ENCODE peak calls at places on chromosomes 11 and 22, in seven cellular contexts. B is cardiac muscle cell; K is right lobe of liver; L is uterus; A is CD4-positive, alpha-beta memory T cell; U is GM23248; O is adipocyte. J is an unnamed sample.
A peak's percentile ranks its signal among the peaks of the same experiment; 100 is the strongest.

GRCh38 chr22:42978453-42979103 is 36.4 kb downstream of the PACSIN2 start:
- DNase-seq in B (peak; percentile 73), K (no peak), L (peak; percentile 45), A (no peak), U (peak; percentile 93), O (peak; percentile 54), J (no peak)

GRCh38 chr11:80718611-80719291 is 1277.9 kb upstream of the TENM4 start:
- DNase-seq in B (no peak), K (no peak), L (no peak), A (no peak), U (no peak), O (no peak), J (no peak)

GRCh38 chr11:46222485-46223251 is 54.8 kb upstream of the CREB3L1 start:
- DNase-seq in B (no peak), K (no peak), L (no peak), A (no peak), U (peak; percentile 45), O (no peak), J (no peak)

GRCh38 chr11:65014146-65014960 is at the start of gene ARL2:
- DNase-seq in B (no peak), K (no peak), L (no peak), A (no peak), U (peak; percentile 89), O (no peak), J (peak; percentile 91)

GRCh38 chr11:112241486-112241885 is 15.3 kb downstream of the PTS start:
- DNase-seq in B (peak; percentile 94), K (no peak), L (peak; percentile 60), A (no peak), U (peak; percentile 81), O (peak; percentile 81), J (no peak)

GRCh38 chr11:119589011-119589410 is 140.0 kb downstream of the NECTIN1 start:
- DNase-seq in B (no peak), K (no peak), L (no peak), A (no peak), U (no peak), O (no peak), J (no peak)

GRCh38 chr22:49620003-49620556 is 207.6 kb downstream of the BRD1 start:
- DNase-seq in B (no peak), K (peak; percentile 22), L (no peak), A (no peak), U (no peak), O (no peak), J (no peak)

GRCh38 chr11:120622189-120622912 is 110.8 kb downstream of the GRIK4 start:
- DNase-seq in B (peak; percentile 13), K (no peak), L (no peak), A (no peak), U (no peak), O (no peak), J (no peak)

GRCh38 chr22:50705219-50705691 is 32.6 kb downstream of the SHANK3 start:
- DNase-seq in B (peak; percentile 89), K (peak; percentile 69), L (peak; percentile 39), A (no peak), U (no peak), O (no peak), J (peak; percentile 69)

GRCh38 chr22:35697142-35697541 is 20.5 kb upstream of the APOL5 start:
- DNase-seq in B (no peak), K (no peak), L (no peak), A (no peak), U (no peak), O (no peak), J (no peak)

GRCh38 chr11:35671396-35672127 is 9.0 kb downstream of the TRIM44 start:
- DNase-seq in B (no peak), K (no peak), L (no peak), A (no peak), U (no peak), O (no peak), J (no peak)

GRCh38 chr22:29300467-29300806 is 6.0 kb upstream of the GAS2L1 start:
- DNase-seq in B (no peak), K (no peak), L (no peak), A (no peak), U (no peak), O (no peak), J (no peak)

GRCh38 chr22:36026741-36027140 is 1.9 kb downstream of the RBFOX2 start:
- DNase-seq in B (peak; percentile 59), K (no peak), L (no peak), A (no peak), U (peak; percentile 64), O (peak; percentile 69), J (no peak)

GRCh38 chr22:46846154-46846831 is 83.8 kb downstream of the TBC1D22A start:
- DNase-seq in B (no peak), K (no peak), L (no peak), A (no peak), U (peak; percentile 59), O (no peak), J (no peak)

GRCh38 chr11:45457649-45458048 is 171.5 kb upstream of the SYT13 start:
- DNase-seq in B (peak; percentile 99), K (no peak), L (no peak), A (no peak), U (peak; percentile 82), O (peak; percentile 86), J (no peak)

GRCh38 chr11:20909995-20910726 is 240.8 kb downstream of the NELL1 start:
- DNase-seq in B (no peak), K (no peak), L (no peak), A (no peak), U (no peak), O (no peak), J (no peak)

GRCh38 chr11:69080361-69080973 is 31.7 kb downstream of the TPCN2 start:
- DNase-seq in B (peak; percentile 16), K (no peak), L (no peak), A (peak; percentile 30), U (peak; percentile 80), O (peak; percentile 66), J (no peak)

GRCh38 chr11:11592146-11592684 is 29.6 kb downstream of the GALNT18 start:
- DNase-seq in B (no peak), K (no peak), L (no peak), A (no peak), U (no peak), O (no peak), J (no peak)

GRCh38 chr22:30423296-30423958 is 2.1 kb upstream of the MTFP1 start:
- DNase-seq in B (no peak), K (peak; percentile 92), L (peak; percentile 53), A (no peak), U (peak; percentile 81), O (no peak), J (peak; percentile 88)

GRCh38 chr22:18057568-18058209 is 20.1 kb upstream of the PEX26 start:
- DNase-seq in B (peak; percentile 98), K (peak; percentile 56), L (peak; percentile 98), A (no peak), U (peak; percentile 100), O (peak; percentile 95), J (peak; percentile 28)

GRCh38 chr11:57327721-57328120 is 3.0 kb upstream of the TNKS1BP1 start:
- DNase-seq in B (no peak), K (no peak), L (no peak), A (no peak), U (no peak), O (no peak), J (no peak)

GRCh38 chr11:132106336-132106982 is 736.0 kb downstream of the NTM start:
- DNase-seq in B (no peak), K (no peak), L (no peak), A (no peak), U (no peak), O (no peak), J (no peak)

GRCh38 chr22:50308986-50309600 is 1.6 kb upstream of the PLXNB2 start:
- DNase-seq in B (no peak), K (no peak), L (no peak), A (no peak), U (no peak), O (peak; percentile 15), J (no peak)

GRCh38 chr11:46845440-46845739 is 690 bp downstream of the CKAP5 start:
- DNase-seq in B (peak; percentile 16), K (no peak), L (no peak), A (no peak), U (peak; percentile 54), O (no peak), J (no peak)

GRCh38 chr22:20937031-20937793 is 20.0 kb downstream of the CRKL start:
- DNase-seq in B (no peak), K (no peak), L (no peak), A (no peak), U (no peak), O (no peak), J (peak; percentile 63)

DNA sequence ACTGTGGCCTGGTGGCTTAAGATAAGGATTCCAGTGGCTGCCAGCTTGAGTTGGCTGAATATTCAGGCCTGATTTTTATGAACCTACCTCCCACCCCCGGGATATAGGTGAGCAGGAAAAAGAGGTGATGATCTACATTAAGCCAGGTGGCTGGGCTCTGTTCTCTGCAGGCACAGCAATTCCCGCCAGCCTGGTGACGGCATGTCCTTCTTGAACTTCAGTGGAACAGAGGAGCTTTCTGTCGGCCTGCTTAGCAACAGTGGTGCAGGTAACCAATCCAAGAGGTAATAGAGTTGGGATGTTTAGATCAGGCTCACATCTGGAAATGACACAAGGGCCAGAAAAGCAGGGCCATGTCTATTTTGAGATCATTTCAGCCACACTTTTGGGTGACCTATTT is 68.7 kb downstream of the DEPDC5 start:
- DNase-seq in B (no peak), K (no peak), L (no peak), A (no peak), U (no peak), O (no peak), J (no peak)
- H3K36me3 ChIP-seq in B (peaks cover 37% of the 10 kb centered on the region), K (peaks cover 24% of the 10 kb centered on the region), L (no peaks in the 10 kb centered on the region), A (peaks cover 55% of the 10 kb centered on the region), U (peaks cover 8% of the 10 kb centered on the region), O (peaks cover 62% of the 10 kb centered on the region), J (peaks cover 83% of the 10 kb centered on the region)

GRCh38 chr11:2511421-2512369 is 66.9 kb downstream of the KCNQ1 start:
- DNase-seq in B (no peak), K (peak; percentile 39), L (peak; percentile 11), A (no peak), U (no peak), O (no peak), J (peak; percentile 65)

GRCh38 chr11:2509481-2510001 is 64.7 kb downstream of the KCNQ1 start:
- DNase-seq in B (no peak), K (peak; percentile 51), L (peak; percentile 19), A (no peak), U (no peak), O (no peak), J (peak; percentile 64)

GRCh38 chr11:2508793-2509192 is 64.0 kb downstream of the KCNQ1 start:
- DNase-seq in B (no peak), K (no peak), L (no peak), A (no peak), U (no peak), O (no peak), J (no peak)

GRCh38 chr11:2512431-2513407 is 67.9 kb downstream of the KCNQ1 start:
- DNase-seq in B (no peak), K (no peak), L (peak; percentile 11), A (no peak), U (no peak), O (no peak), J (peak; percentile 63)

GRCh38 chr11:2510626-2511402 is 66.0 kb downstream of the KCNQ1 start:
- DNase-seq in B (no peak), K (peak; percentile 42), L (no peak), A (no peak), U (peak; percentile 36), O (no peak), J (peak; percentile 54)
- H3K27me3 ChIP-seq in B (peaks cover 46% of the 10 kb centered on the region), K (no peaks in the 10 kb centered on the region), L (no peaks in the 10 kb centered on the region), A (no peaks in the 10 kb centered on the region), U (peaks cover 23% of the 10 kb centered on the region), O (peaks cover 37% of the 10 kb centered on the region), J (no peaks in the 10 kb centered on the region)

GRCh38 chr11:616320-617220 is 820 bp upstream of the IRF7 start:
- DNase-seq in B (no peak), K (peak; percentile 72), L (no peak), A (no peak), U (no peak), O (no peak), J (no peak)
- H3K4me3 ChIP-seq in B (peak overlapping the region; percentile 70), K (peak overlapping the region; percentile 65), L (peak overlapping the region; percentile 87), A (no peak overlapping the region), U (peak overlapping the region; percentile 88), O (peak overlapping the region; percentile 87), J (peak overlapping the region; percentile 76)

GRCh38 chr11:129657866-129658557 is 157.6 kb upstream of the TMEM45B start:
- DNase-seq in B (no peak), K (no peak), L (no peak), A (no peak), U (no peak), O (no peak), J (no peak)
- H3K36me3 ChIP-seq in B (no peaks in the 10 kb centered on the region), K (no peaks in the 10 kb centered on the region), L (no peaks in the 10 kb centered on the region), A (no peaks in the 10 kb centered on the region), U (no peaks in the 10 kb centered on the region), O (no peaks in the 10 kb centered on the region), J (no peaks in the 10 kb centered on the region)

J was measured in upper lobe of right lung.